ENCODE peak calls at places on chromosomes 3 and 15, in seven cellular contexts. Z, W, M, C, D, R and P are unnamed samples.
A peak's percentile ranks its signal among the peaks of the same experiment; 100 is the strongest.

GRCh38 chr3:76487446-76487845 is 552.5 kb upstream of the ROBO2 start:
- DNase-seq in W (no peak), M (no peak), Z (no peak), D (no peak), C (no peak), R (no peak), P (no peak)

GRCh38 chr3:63967675-63968611 is 55.4 kb downstream of the PSMD6 start:
- DNase-seq in W (no peak), Z (no peak), R (no peak), M (no peak), D (peak; percentile 23), C (no peak), P (no peak)

GRCh38 chr3:119403201-119403600 is 60.2 kb downstream of the TMEM39A start:
- DNase-seq in W (no peak), R (no peak), M (no peak), C (no peak), Z (no peak), D (no peak), P (no peak)

GRCh38 chr3:74271541-74271940 is 342.9 kb downstream of the CNTN3 start:
- DNase-seq in C (no peak), M (no peak), R (no peak), D (no peak), W (no peak), Z (no peak), P (no peak)

GRCh38 chr3:153958635-153959320 is 162.4 kb upstream of the ARHGEF26 start:
- DNase-seq in M (no peak), W (no peak), C (no peak), D (no peak), R (no peak), Z (no peak), P (no peak)

GRCh38 chr15:29220852-29221251 is 48.8 kb downstream of the NSMCE3 start:
- DNase-seq in D (no peak), R (no peak), Z (no peak), M (no peak), W (no peak), C (no peak), P (no peak)

GRCh38 chr3:132180337-132180791 is 136.8 kb upstream of the ACP3 start:
- DNase-seq in D (peak; percentile 63), R (no peak), W (no peak), M (no peak), C (peak; percentile 76), Z (peak; percentile 15), P (no peak)

GRCh38 chr15:29216955-29217354 is 52.7 kb downstream of the NSMCE3 start:
- DNase-seq in W (no peak), M (no peak), C (no peak), Z (no peak), R (no peak), D (no peak), P (no peak)

GRCh38 chr3:135023985-135024658 is 229.1 kb downstream of the EPHB1 start:
- DNase-seq in D (no peak), C (no peak), Z (no peak), R (no peak), M (no peak), W (no peak), P (no peak)

GRCh38 chr15:80844011-80844732 is 65.0 kb downstream of the CEMIP start:
- DNase-seq in C (no peak), D (peak; percentile 67), Z (no peak), W (no peak), R (no peak), M (no peak), P (no peak)

GRCh38 chr15:66294157-66294931 is 976 bp downstream of the DIS3L start:
- DNase-seq in R (peak; percentile 4), C (peak; percentile 65), W (no peak), Z (peak; percentile 39), D (peak; percentile 52), M (no peak), P (peak; percentile 58)

GRCh38 chr3:45796902-45797637 is 734 bp upstream of the SLC6A20 start:
- DNase-seq in Z (no peak), W (no peak), D (no peak), R (no peak), M (no peak), C (no peak), P (no peak)

GRCh38 chr15:70165811-70166284 is 68.1 kb upstream of the TLE3 start:
- DNase-seq in D (no peak), Z (no peak), C (no peak), R (no peak), W (no peak), M (no peak), P (peak; percentile 80)

GRCh38 chr3:102036015-102036414 is 186.7 kb downstream of the NFKBIZ start:
- DNase-seq in M (no peak), Z (peak; percentile 14), D (no peak), R (no peak), C (no peak), W (no peak), P (no peak)

GRCh38 chr3:136343873-136344281 is 93.7 kb downstream of the PCCB start:
- DNase-seq in D (peak; percentile 84), C (no peak), W (no peak), Z (no peak), M (peak; percentile 83), R (no peak), P (peak; percentile 92)

GRCh38 chr15:61084502-61084901 is 144.6 kb downstream of the RORA start:
- DNase-seq in W (no peak), C (no peak), D (no peak), M (no peak), Z (no peak), R (no peak), P (no peak)

GRCh38 chr15:48577495-48577894 is 68.0 kb downstream of the FBN1 start:
- DNase-seq in W (no peak), M (no peak), Z (no peak), R (no peak), C (no peak), D (peak; percentile 25), P (no peak)

GRCh38 chr3:139506792-139507191 is 30.5 kb upstream of the RBP2 start:
- DNase-seq in Z (no peak), D (no peak), C (no peak), W (no peak), M (no peak), R (no peak), P (no peak)

GRCh38 chr3:108225221-108225620 is 3.0 kb upstream of the IFT57 start:
- DNase-seq in R (no peak), C (no peak), D (no peak), M (no peak), Z (no peak), W (no peak), P (no peak)

GRCh38 chr3:125374501-125374995 is 577 bp downstream of the ZNF148 start:
- DNase-seq in Z (peak; percentile 60), W (peak; percentile 6), R (peak; percentile 30), C (peak; percentile 62), D (peak; percentile 48), M (peak; percentile 39), P (no peak)

GRCh38 chr3:184315871-184316661 is 1.7 kb downstream of the EIF4G1 start:
- DNase-seq in Z (peak; percentile 19), R (no peak), W (no peak), M (no peak), D (no peak), C (no peak), P (no peak)

GRCh38 chr3:102512734-102513518 is 78.1 kb downstream of the ZPLD1 start:
- DNase-seq in Z (no peak), R (no peak), W (no peak), M (no peak), C (no peak), D (peak; percentile 27), P (no peak)

GRCh38 chr15:67093146-67093874 is 27.9 kb downstream of the SMAD3 start:
- DNase-seq in C (no peak), Z (no peak), D (no peak), R (no peak), W (no peak), M (no peak), P (no peak)

GRCh38 chr15:68585574-68586273 is 6.9 kb downstream of the CORO2B start:
- DNase-seq in Z (no peak), D (no peak), W (no peak), C (no peak), R (no peak), M (no peak), P (no peak)

GRCh38 chr15:33068531-33068990 is 126.0 kb downstream of the FMN1 start:
- DNase-seq in Z (no peak), R (no peak), D (peak; percentile 86), W (no peak), C (peak; percentile 84), M (peak; percentile 88), P (no peak)